ENCODE peak calls at places on chromosomes 4 and X, in four cellular contexts. One of them, this sample, is unnamed.

GRCh38 chr4:159549092-159549491 is 446.2 kb downstream of the RAPGEF2 start:
- DNase-seq in naive thymus-derived CD4-positive, alpha-beta T cell: no peak
- DNase-seq in CD4-positive, alpha-beta memory T cell: no peak
- DNase-seq in uterus: no peak
- DNase-seq in this sample: no peak

GRCh38 chr4:159047478-159048165 is 55.3 kb upstream of the RAPGEF2 start:
- DNase-seq in CD4-positive, alpha-beta memory T cell: no peak
- DNase-seq in uterus: no peak
- DNase-seq in naive thymus-derived CD4-positive, alpha-beta T cell: no peak
- DNase-seq in this sample: no peak

GRCh38 chr4:156894234-156894633 is 77.4 kb downstream of the PDGFC start:
- DNase-seq in CD4-positive, alpha-beta memory T cell: no peak
- DNase-seq in uterus: no peak
- DNase-seq in naive thymus-derived CD4-positive, alpha-beta T cell: no peak
- DNase-seq in this sample: no peak

GRCh38 chr4:77022581-77023133 is 53.1 kb downstream of the CCNI start:
- DNase-seq in CD4-positive, alpha-beta memory T cell: no peak
- DNase-seq in uterus: no peak
- DNase-seq in naive thymus-derived CD4-positive, alpha-beta T cell: no peak
- DNase-seq in this sample: no peak

GRCh38 chr4:146661368-146661767 is 22.7 kb downstream of the POU4F2 start:
- DNase-seq in naive thymus-derived CD4-positive, alpha-beta T cell: no peak
- DNase-seq in CD4-positive, alpha-beta memory T cell: no peak
- DNase-seq in uterus: no peak
- DNase-seq in this sample: no peak

GRCh38 chrX:54043696-54044125 is 562 bp downstream of the PHF8 start:
- DNase-seq in CD4-positive, alpha-beta memory T cell: peak; percentile 50
- DNase-seq in uterus: no peak
- DNase-seq in naive thymus-derived CD4-positive, alpha-beta T cell: no peak
- DNase-seq in this sample: peak; percentile 16

GRCh38 chrX:150200820-150201287 is 162.3 kb upstream of the MAMLD1 start:
- DNase-seq in CD4-positive, alpha-beta memory T cell: no peak
- DNase-seq in uterus: peak; percentile 50
- DNase-seq in naive thymus-derived CD4-positive, alpha-beta T cell: no peak
- DNase-seq in this sample: no peak

GRCh38 chr4:186021461-186022167 is 47.3 kb upstream of the TLR3 start:
- DNase-seq in naive thymus-derived CD4-positive, alpha-beta T cell: no peak
- DNase-seq in CD4-positive, alpha-beta memory T cell: no peak
- DNase-seq in uterus: peak; percentile 24
- DNase-seq in this sample: no peak

DNA sequence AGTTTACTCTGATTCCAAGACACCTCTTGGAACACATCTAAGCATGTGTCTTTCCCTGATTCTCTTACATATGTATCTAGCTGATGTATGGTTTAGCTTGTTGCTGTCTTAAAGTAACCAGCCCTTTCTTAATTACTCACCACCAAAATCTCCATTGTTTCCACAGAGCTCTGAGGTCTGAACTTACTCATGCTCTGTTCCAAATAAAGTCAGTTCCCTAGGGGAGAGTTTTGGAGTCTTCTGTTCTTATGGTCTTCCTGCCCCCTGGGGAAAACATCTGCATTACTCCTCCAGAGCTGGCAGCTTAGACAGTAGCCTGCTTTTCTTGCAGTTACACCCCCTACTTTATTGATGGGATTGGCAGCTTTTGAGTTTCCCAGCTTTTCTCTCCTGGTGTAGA is 125.8 kb downstream of the EDA start:
- DNase-seq in CD4-positive, alpha-beta memory T cell: no peak
- DNase-seq in naive thymus-derived CD4-positive, alpha-beta T cell: no peak
- DNase-seq in uterus: no peak
- DNase-seq in this sample: no peak
- H3K27ac ChIP-seq in CD4-positive, alpha-beta memory T cell: no peak overlapping the region
- H3K27ac ChIP-seq in naive thymus-derived CD4-positive, alpha-beta T cell: no peak overlapping the region
- H3K27ac ChIP-seq in uterus: no peak overlapping the region
- H3K27ac ChIP-seq in this sample: no peak overlapping the region

GRCh38 chr4:99435154-99435553 is at the start of gene ADH7:
- DNase-seq in naive thymus-derived CD4-positive, alpha-beta T cell: no peak
- DNase-seq in CD4-positive, alpha-beta memory T cell: no peak
- DNase-seq in uterus: no peak
- DNase-seq in this sample: no peak
- H3K36me3 ChIP-seq in naive thymus-derived CD4-positive, alpha-beta T cell: no peaks in the 10 kb centered on the region
- H3K36me3 ChIP-seq in CD4-positive, alpha-beta memory T cell: no peaks in the 10 kb centered on the region
- H3K36me3 ChIP-seq in uterus: no peaks in the 10 kb centered on the region
- H3K36me3 ChIP-seq in this sample: no peaks in the 10 kb centered on the region

GRCh38 chr4:184288451-184289178 is 70.9 kb upstream of the ENPP6 start:
- DNase-seq in CD4-positive, alpha-beta memory T cell: no peak
- DNase-seq in naive thymus-derived CD4-positive, alpha-beta T cell: no peak
- DNase-seq in uterus: no peak
- DNase-seq in this sample: no peak
- H3K27ac ChIP-seq in CD4-positive, alpha-beta memory T cell: no peak overlapping the region
- H3K27ac ChIP-seq in naive thymus-derived CD4-positive, alpha-beta T cell: no peak overlapping the region
- H3K27ac ChIP-seq in uterus: no peak overlapping the region
- H3K27ac ChIP-seq in this sample: no peak overlapping the region

GRCh38 chr4:38152721-38153412 is 192.7 kb downstream of the PTTG2 start:
- DNase-seq in naive thymus-derived CD4-positive, alpha-beta T cell: no peak
- DNase-seq in CD4-positive, alpha-beta memory T cell: no peak
- DNase-seq in uterus: no peak
- DNase-seq in this sample: no peak

GRCh38 chr4:38157592-38157991 is 197.4 kb downstream of the PTTG2 start:
- DNase-seq in naive thymus-derived CD4-positive, alpha-beta T cell: no peak
- DNase-seq in uterus: no peak
- DNase-seq in CD4-positive, alpha-beta memory T cell: no peak
- DNase-seq in this sample: no peak

GRCh38 chr4:38154251-38154650 is 194.1 kb downstream of the PTTG2 start:
- DNase-seq in uterus: no peak
- DNase-seq in naive thymus-derived CD4-positive, alpha-beta T cell: no peak
- DNase-seq in CD4-positive, alpha-beta memory T cell: no peak
- DNase-seq in this sample: no peak

GRCh38 chr4:38154681-38155588 is 194.7 kb downstream of the PTTG2 start:
- DNase-seq in naive thymus-derived CD4-positive, alpha-beta T cell: no peak
- DNase-seq in uterus: no peak
- DNase-seq in CD4-positive, alpha-beta memory T cell: no peak
- DNase-seq in this sample: no peak

DNA sequence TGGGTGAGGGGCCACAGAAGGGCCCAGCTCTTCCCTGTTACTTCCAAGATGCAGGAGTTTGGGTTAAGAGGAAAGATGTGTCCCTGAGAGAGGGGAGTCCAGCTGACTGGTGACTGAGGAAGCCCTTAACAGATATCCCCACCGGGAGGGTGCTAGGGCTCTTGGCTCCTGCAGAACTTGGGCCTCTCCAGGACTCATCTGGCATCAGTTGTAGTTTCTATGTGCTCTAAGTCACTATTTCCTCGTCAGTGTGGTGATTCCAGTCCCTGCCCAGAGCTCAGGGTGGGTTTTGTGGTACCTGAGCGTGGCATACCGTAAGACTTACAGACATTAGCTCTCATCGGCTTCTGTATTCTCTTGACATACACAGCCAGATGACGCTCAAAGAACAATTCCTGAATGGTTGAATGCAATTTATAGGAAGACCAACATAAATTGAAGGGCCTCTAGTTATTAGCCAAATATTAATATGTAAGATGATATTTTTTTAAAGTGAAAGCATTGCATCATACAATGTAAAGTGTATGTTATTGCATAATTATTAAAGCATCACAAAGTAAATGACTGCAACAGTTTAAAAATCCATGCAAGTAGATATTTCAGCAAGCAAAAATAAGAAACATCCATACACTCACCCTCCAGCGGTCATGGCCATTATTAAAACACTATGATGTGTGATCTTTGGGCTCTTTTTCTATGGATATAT is 195.5 kb downstream of the PTTG2 start:
- DNase-seq in uterus: no peak
- DNase-seq in naive thymus-derived CD4-positive, alpha-beta T cell: no peak
- DNase-seq in CD4-positive, alpha-beta memory T cell: no peak
- DNase-seq in this sample: no peak
- H3K36me3 ChIP-seq in uterus: no peaks in the 10 kb centered on the region
- H3K36me3 ChIP-seq in naive thymus-derived CD4-positive, alpha-beta T cell: no peaks in the 10 kb centered on the region
- H3K36me3 ChIP-seq in CD4-positive, alpha-beta memory T cell: no peaks in the 10 kb centered on the region
- H3K36me3 ChIP-seq in this sample: no peaks in the 10 kb centered on the region

GRCh38 chr4:48620861-48621260 is 130.8 kb downstream of the ZAR1 start:
- DNase-seq in uterus: no peak
- DNase-seq in CD4-positive, alpha-beta memory T cell: no peak
- DNase-seq in naive thymus-derived CD4-positive, alpha-beta T cell: no peak
- DNase-seq in this sample: no peak
- H3K27ac ChIP-seq in uterus: no peak overlapping the region
- H3K27ac ChIP-seq in CD4-positive, alpha-beta memory T cell: no peak overlapping the region
- H3K27ac ChIP-seq in naive thymus-derived CD4-positive, alpha-beta T cell: no peak overlapping the region
- H3K27ac ChIP-seq in this sample: no peak overlapping the region

GRCh38 chr4:8393593-8394038 is 46.9 kb downstream of the ACOX3 start:
- DNase-seq in CD4-positive, alpha-beta memory T cell: no peak
- DNase-seq in uterus: peak; percentile 82
- DNase-seq in naive thymus-derived CD4-positive, alpha-beta T cell: no peak
- DNase-seq in this sample: no peak
- H3K36me3 ChIP-seq in CD4-positive, alpha-beta memory T cell: peaks cover 23% of the 10 kb centered on the region
- H3K36me3 ChIP-seq in uterus: no peaks in the 10 kb centered on the region
- H3K36me3 ChIP-seq in naive thymus-derived CD4-positive, alpha-beta T cell: no peaks in the 10 kb centered on the region
- H3K36me3 ChIP-seq in this sample: peaks cover 33% of the 10 kb centered on the region

GRCh38 chrX:42414057-42414456 is 363.9 kb downstream of the PPP1R2C start:
- DNase-seq in CD4-positive, alpha-beta memory T cell: no peak
- DNase-seq in naive thymus-derived CD4-positive, alpha-beta T cell: no peak
- DNase-seq in uterus: no peak
- DNase-seq in this sample: no peak
- H3K27ac ChIP-seq in CD4-positive, alpha-beta memory T cell: no peak overlapping the region
- H3K27ac ChIP-seq in naive thymus-derived CD4-positive, alpha-beta T cell: no peak overlapping the region
- H3K27ac ChIP-seq in uterus: no peak overlapping the region
- H3K27ac ChIP-seq in this sample: no peak overlapping the region

This sample was measured in effector memory CD4-positive, alpha-beta T cell.